ENCODE peak calls at places on chromosomes 6 and 20, in five cellular contexts. B is naive thymus-derived CD8-positive, alpha-beta T cell; D is GM12892; E is D341Med; R is choroid plexus epithelial cell. Q is an unnamed sample.

GRCh38 chr6:151242420-151242841 is 2.7 kb downstream of the AKAP12 start:
- DNase-seq in E (no peak), R (peak), D (no peak), B (no peak), Q (no peak)

GRCh38 chr20:21017381-21018085 is 88.6 kb downstream of the LINC00237 start:
- DNase-seq in B (no peak), R (no peak), D (no peak), E (no peak), Q (no peak)

GRCh38 chr20:64167676-64168075 is 3.4 kb downstream of the MYT1 start:
- DNase-seq in E (no peak), B (no peak), D (no peak), R (no peak), Q (no peak)

GRCh38 chr6:137872071-137872470 is 5.0 kb downstream of the TNFAIP3 start:
- DNase-seq in E (no peak), R (no peak), D (no peak), B (no peak), Q (no peak)

GRCh38 chr6:31784270-31784925 is 7.3 kb upstream of the VWA7 start:
- DNase-seq in B (no peak), R (no peak), D (peak), E (peak), Q (no peak)

GRCh38 chr6:98958791-98959190 is 11.0 kb upstream of the FBXL4 start:
- DNase-seq in E (no peak), R (no peak), B (no peak), D (no peak), Q (no peak)

GRCh38 chr6:166333172-166333995 is 9.0 kb downstream of the SFT2D1 start:
- DNase-seq in B (no peak), R (no peak), E (no peak), D (peak), Q (no peak)

GRCh38 chr20:32523613-32524218 is 61.4 kb downstream of the NOL4L start:
- DNase-seq in D (no peak), B (no peak), E (no peak), R (no peak), Q (no peak)

GRCh38 chr20:52103911-52104545 is 87.6 kb downstream of the ZFP64 start:
- DNase-seq in E (no peak), R (peak), D (peak), B (no peak), Q (peak)

GRCh38 chr6:116040980-116041379 is 19.7 kb downstream of the FRK start:
- DNase-seq in E (no peak), D (no peak), B (no peak), R (no peak), Q (no peak)

GRCh38 chr20:6705106-6705766 is 62.2 kb upstream of the BMP2 start:
- DNase-seq in D (no peak), R (peak), E (no peak), B (no peak), Q (peak)

GRCh38 chr6:168227840-168228239 is 91.7 kb downstream of the DACT2 start:
- DNase-seq in E (no peak), D (no peak), R (no peak), B (no peak), Q (no peak)

GRCh38 chr6:44116643-44117382 is 10.4 kb downstream of the MRPL14 start:
- DNase-seq in D (no peak), B (no peak), E (no peak), R (peak), Q (peak)

GRCh38 chr6:14543971-14544620 is 426.5 kb downstream of the CD83 start:
- DNase-seq in D (no peak), R (no peak), E (no peak), B (no peak), Q (no peak)

GRCh38 chr6:89430563-89430962 is 2.4 kb upstream of the ANKRD6 start:
- DNase-seq in R (no peak), B (no peak), E (no peak), D (no peak), Q (no peak)

GRCh38 chr6:42407379-42407778 is 44.3 kb downstream of the TRERF1 start:
- DNase-seq in D (no peak), B (no peak), E (no peak), R (peak), Q (peak)

GRCh38 chr20:671252-672030 is 4.2 kb downstream of the SCRT2 start:
- DNase-seq in D (no peak), R (no peak), B (no peak), E (no peak), Q (no peak)

GRCh38 chr6:128474481-128474880 is 45.9 kb downstream of the PTPRK start:
- DNase-seq in R (peak), B (no peak), D (no peak), E (no peak), Q (peak)

GRCh38 chr6:144710207-144710606 is 425.1 kb downstream of the UTRN start:
- DNase-seq in R (peak), D (no peak), E (no peak), B (no peak), Q (peak)

GRCh38 chr6:79894939-79895338 is 52.4 kb downstream of the ELOVL4 start:
- DNase-seq in E (no peak), B (no peak), R (no peak), D (no peak), Q (no peak)

GRCh38 chr6:108781419-108782110 is 66.7 kb upstream of the ARMC2 start:
- DNase-seq in D (no peak), E (no peak), R (peak), B (no peak), Q (no peak)

GRCh38 chr6:151502499-151502898 is 8.7 kb downstream of the CCDC170 start:
- DNase-seq in E (no peak), R (no peak), B (no peak), D (no peak), Q (peak)

GRCh38 chr6:4972438-4972837 is 31.4 kb downstream of the RPP40 start:
- DNase-seq in B (no peak), R (no peak), E (no peak), D (no peak), Q (no peak)

GRCh38 chr6:5334341-5334740 is 73.0 kb downstream of the FARS2 start:
- DNase-seq in E (no peak), D (no peak), B (no peak), R (peak), Q (peak)

GRCh38 chr6:44416103-44416502 is 28.6 kb downstream of the CDC5L start:
- DNase-seq in B (no peak), R (peak), E (no peak), D (no peak), Q (peak)